ENCODE peak calls at places on chromosomes 13 and 19, in ten cellular contexts. W is ovary, D is fibroblast of lung, O is suprapubic skin, B is kidney, A is Panc1, S is breast epithelium, Z is tibial nerve, U is cardiac muscle cell, R is adrenal gland. J is an unnamed sample.
A peak's percentile ranks its signal among the peaks of the same experiment; 100 is the strongest.

GRCh38 chr13:36282818-36283432 is 14.7 kb downstream of the CCDC169 start:
- DNase-seq in W (no peak), D (peak; percentile 39), O (no peak), B (no peak), A (no peak), S (no peak), Z (no peak), U (peak; percentile 62), R (no peak), J (no peak)

GRCh38 chr13:110770678-110771077 is 57.2 kb downstream of the ING1 start:
- DNase-seq in W (no peak), D (no peak), O (no peak), B (no peak), A (no peak), S (no peak), Z (no peak), U (no peak), R (no peak), J (no peak)

GRCh38 chr19:55959996-55960675 is 12.5 kb downstream of the NLRP8 start:
- DNase-seq in W (no peak), D (no peak), O (no peak), B (no peak), A (no peak), S (no peak), Z (no peak), U (no peak), R (no peak), J (no peak)

GRCh38 chr19:11257827-11258380 is 4.4 kb downstream of the DOCK6 start:
- DNase-seq in W (no peak), D (no peak), O (no peak), B (no peak), A (no peak), S (no peak), Z (no peak), U (no peak), R (no peak), J (no peak)

GRCh38 chr13:104006625-104007061 is 940.4 kb upstream of the SLC10A2 start:
- DNase-seq in W (no peak), D (peak; percentile 90), O (no peak), B (no peak), A (no peak), S (no peak), Z (no peak), U (peak; percentile 18), R (no peak), J (no peak)

GRCh38 chr19:11168568-11168967 is 13.0 kb upstream of the SPC24 start:
- DNase-seq in W (no peak), D (peak; percentile 95), O (no peak), B (no peak), A (peak; percentile 86), S (no peak), Z (no peak), U (no peak), R (no peak), J (no peak)

GRCh38 chr19:56933014-56933705 is 92.6 kb upstream of the PEG3 start:
- DNase-seq in W (no peak), D (no peak), O (no peak), B (no peak), A (no peak), S (no peak), Z (no peak), U (no peak), R (no peak), J (no peak)

GRCh38 chr13:48160879-48161278 is 66.0 kb upstream of the MED4 start:
- DNase-seq in W (no peak), D (peak; percentile 55), O (no peak), B (no peak), A (no peak), S (no peak), Z (peak; percentile 55), U (no peak), R (no peak), J (no peak)

GRCh38 chr13:84191199-84191598 is 308.9 kb upstream of the SLITRK1 start:
- DNase-seq in W (no peak), D (peak; percentile 36), O (no peak), B (no peak), A (no peak), S (no peak), Z (no peak), U (no peak), R (no peak), J (no peak)

GRCh38 chr19:24054044-24054935 is 32.7 kb upstream of the ZNF254 start:
- DNase-seq in W (no peak), D (peak; percentile 90), O (no peak), B (no peak), A (peak; percentile 92), S (no peak), Z (no peak), U (no peak), R (no peak), J (no peak)

GRCh38 chr19:3746371-3747056 is 15.0 kb downstream of the APBA3 start:
- DNase-seq in W (no peak), D (no peak), O (no peak), B (no peak), A (no peak), S (no peak), Z (no peak), U (no peak), R (no peak), J (no peak)

GRCh38 chr13:109646423-109646822 is 140.0 kb downstream of the IRS2 start:
- DNase-seq in W (no peak), D (no peak), O (no peak), B (no peak), A (no peak), S (no peak), Z (no peak), U (no peak), R (no peak), J (no peak)

GRCh38 chr13:91709180-91709579 is 310.8 kb downstream of the GPC5 start:
- DNase-seq in W (no peak), D (no peak), O (no peak), B (no peak), A (no peak), S (no peak), Z (no peak), U (no peak), R (no peak), J (no peak)

GRCh38 chr13:88377852-88378251 is 706.7 kb downstream of the SLITRK5 start:
- DNase-seq in W (no peak), D (no peak), O (no peak), B (no peak), A (no peak), S (no peak), Z (no peak), U (no peak), R (no peak), J (no peak)

GRCh38 chr19:12841094-12841493 is 2.8 kb downstream of the MAST1 start:
- DNase-seq in W (no peak), D (no peak), O (no peak), B (no peak), A (no peak), S (no peak), Z (no peak), U (peak; percentile 92), R (peak; percentile 55), J (peak; percentile 55)

GRCh38 chr19:11434703-11435056 is 241 bp downstream of the ODAD3 start:
- DNase-seq in W (no peak), D (no peak), O (no peak), B (no peak), A (no peak), S (no peak), Z (no peak), U (no peak), R (no peak), J (no peak)

GRCh38 chr19:4815426-4816387 is 15.8 kb downstream of the TICAM1 start:
- DNase-seq in W (peak; percentile 91), D (peak; percentile 92), O (peak; percentile 92), B (peak; percentile 92), A (peak; percentile 41), S (peak; percentile 86), Z (peak; percentile 93), U (peak; percentile 93), R (peak; percentile 94), J (peak; percentile 89)

GRCh38 chr19:15418588-15419412 is at the start of gene AKAP8L:
- DNase-seq in W (peak; percentile 99), D (peak; percentile 100), O (peak; percentile 99), B (peak; percentile 99), A (peak; percentile 96), S (peak; percentile 98), Z (peak; percentile 100), U (peak; percentile 99), R (peak; percentile 100), J (peak; percentile 98)
- TF ChIP-seq CTCF in W (peak; percentile 56), D (peak; percentile 62), O (peak; percentile 49), B (peak; percentile 51), A (peak; percentile 70), S (peak; percentile 57), Z (peak; percentile 81), U (peak; percentile 61), R (peak; percentile 74), J (peak; percentile 60)

GRCh38 chr13:113453962-113454361 is 674 bp upstream of the ADPRHL1 start:
- DNase-seq in W (no peak), D (peak; percentile 26), O (no peak), B (peak; percentile 16), A (no peak), S (no peak), Z (no peak), U (no peak), R (peak; percentile 7), J (no peak)
- H3K4me1 ChIP-seq in W (peaks cover 8% of the 10 kb centered on the region), D (no peaks in the 10 kb centered on the region), O (peaks cover 8% of the 10 kb centered on the region), B (no peaks in the 10 kb centered on the region), A (peaks cover 6% of the 10 kb centered on the region), S (no peaks in the 10 kb centered on the region), Z (no peaks in the 10 kb centered on the region), U (peaks cover 46% of the 10 kb centered on the region), R (peaks cover 6% of the 10 kb centered on the region), J (peaks cover 4% of the 10 kb centered on the region)

DNA sequence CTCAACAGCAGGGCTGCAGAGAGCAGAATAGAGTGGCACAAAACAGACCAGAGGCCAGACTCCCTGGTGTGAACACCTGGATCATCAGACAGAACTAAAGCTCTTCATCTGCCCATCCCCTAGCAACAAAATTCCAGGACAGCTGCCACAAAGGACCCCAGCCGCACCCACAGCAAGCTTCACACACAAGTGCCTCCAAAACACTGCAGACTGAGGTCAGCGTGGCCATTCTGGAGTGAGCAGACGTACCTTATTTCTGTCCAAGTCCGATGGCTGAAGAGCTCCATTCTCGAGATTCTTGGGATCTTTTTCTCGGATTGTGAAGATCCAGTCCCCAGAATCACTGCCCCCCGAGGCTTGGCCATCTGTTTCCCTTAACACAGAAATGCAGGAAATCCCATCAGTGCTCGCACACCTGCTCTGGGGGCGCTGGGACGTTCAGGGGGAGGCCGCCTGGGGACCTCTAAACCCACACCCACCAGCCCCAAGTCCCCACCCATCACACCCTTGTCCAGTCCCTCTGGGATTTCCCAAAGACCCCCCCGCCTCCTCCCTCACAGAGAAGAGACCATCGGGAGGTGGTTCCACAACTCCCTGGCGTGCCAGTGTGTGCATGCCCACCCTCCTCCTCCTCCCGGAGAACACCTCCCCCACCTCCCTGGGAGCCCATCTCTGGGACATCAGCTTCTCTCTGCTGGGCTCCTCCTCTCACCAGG is 115.2 kb downstream of the STK24 start:
- DNase-seq in W (no peak), D (no peak), O (no peak), B (peak; percentile 63), A (no peak), S (no peak), Z (no peak), U (no peak), R (no peak), J (no peak)
- H3K36me3 ChIP-seq in W (no peaks in the 10 kb centered on the region), D (peaks cover 26% of the 10 kb centered on the region), O (peaks cover 93% of the 10 kb centered on the region), B (peaks cover 29% of the 10 kb centered on the region), A (no peaks in the 10 kb centered on the region), S (no peaks in the 10 kb centered on the region), Z (peaks cover 73% of the 10 kb centered on the region), U (peaks cover 21% of the 10 kb centered on the region), R (peaks cover 54% of the 10 kb centered on the region), J (peaks cover 30% of the 10 kb centered on the region)

GRCh38 chr19:28242317-28242927 is 970.5 kb downstream of the UQCRFS1 start:
- DNase-seq in W (no peak), D (peak; percentile 17), O (no peak), B (no peak), A (no peak), S (no peak), Z (peak; percentile 32), U (peak; percentile 62), R (peak; percentile 33), J (no peak)
- TF ChIP-seq CTCF in W (no peak), D (peak; percentile 36), O (peak; percentile 43), B (peak; percentile 32), A (peak; percentile 87), S (no peak), Z (peak; percentile 16), U (peak; percentile 70), R (peak; percentile 31), J (peak; percentile 40)

J was measured in pancreas.